ENCODE peak calls at places on chromosome 2, in seven cellular contexts. One of them, this sample, is unnamed.

GRCh38 chr2:84906900-84907714 is 1.7 kb downstream of the TMSB10 start:
- DNase-seq in HepG2: peak
- DNase-seq in fibroblast of lung: peak
- DNase-seq in HCT116: peak
- DNase-seq in OCI-LY7: peak
- DNase-seq in MM.1S: no peak
- DNase-seq in H9: peak
- DNase-seq in this sample: peak

GRCh38 chr2:47379384-47379783 is 23.6 kb upstream of the MSH2 start:
- DNase-seq in MM.1S: no peak
- DNase-seq in H9: no peak
- DNase-seq in OCI-LY7: no peak
- DNase-seq in HCT116: no peak
- DNase-seq in HepG2: no peak
- DNase-seq in fibroblast of lung: no peak
- DNase-seq in this sample: no peak

GRCh38 chr2:156191547-156191946 is 141.0 kb downstream of the NR4A2 start:
- DNase-seq in fibroblast of lung: peak
- DNase-seq in MM.1S: no peak
- DNase-seq in HCT116: no peak
- DNase-seq in HepG2: no peak
- DNase-seq in H9: no peak
- DNase-seq in OCI-LY7: no peak
- DNase-seq in this sample: no peak

GRCh38 chr2:217902281-217903141 is 100.3 kb downstream of the TNS1 start:
- DNase-seq in fibroblast of lung: peak
- DNase-seq in MM.1S: no peak
- DNase-seq in HepG2: peak
- DNase-seq in OCI-LY7: no peak
- DNase-seq in H9: no peak
- DNase-seq in HCT116: no peak
- DNase-seq in this sample: peak

GRCh38 chr2:240329116-240329665 is 106.3 kb upstream of the GPC1 start:
- DNase-seq in MM.1S: no peak
- DNase-seq in OCI-LY7: no peak
- DNase-seq in HCT116: no peak
- DNase-seq in HepG2: no peak
- DNase-seq in H9: no peak
- DNase-seq in fibroblast of lung: no peak
- DNase-seq in this sample: no peak

GRCh38 chr2:29012211-29012681 is 31.1 kb downstream of the TOGARAM2 start:
- DNase-seq in HepG2: no peak
- DNase-seq in MM.1S: no peak
- DNase-seq in OCI-LY7: peak
- DNase-seq in H9: no peak
- DNase-seq in HCT116: no peak
- DNase-seq in fibroblast of lung: no peak
- DNase-seq in this sample: no peak

GRCh38 chr2:160570386-160570785 is 76.8 kb upstream of the RBMS1 start:
- DNase-seq in MM.1S: no peak
- DNase-seq in fibroblast of lung: no peak
- DNase-seq in H9: no peak
- DNase-seq in HCT116: no peak
- DNase-seq in HepG2: no peak
- DNase-seq in OCI-LY7: no peak
- DNase-seq in this sample: no peak

GRCh38 chr2:119548516-119549120 is 4.4 kb downstream of the CFAP221 start:
- DNase-seq in fibroblast of lung: no peak
- DNase-seq in HCT116: no peak
- DNase-seq in MM.1S: no peak
- DNase-seq in H9: no peak
- DNase-seq in OCI-LY7: no peak
- DNase-seq in HepG2: no peak
- DNase-seq in this sample: no peak

GRCh38 chr2:189179607-189179979 is at the start of gene COL5A2:
- DNase-seq in fibroblast of lung: peak
- DNase-seq in MM.1S: no peak
- DNase-seq in OCI-LY7: no peak
- DNase-seq in HepG2: no peak
- DNase-seq in HCT116: no peak
- DNase-seq in H9: peak
- DNase-seq in this sample: peak

GRCh38 chr2:138931284-138932256 is 151.4 kb upstream of the NXPH2 start:
- DNase-seq in HepG2: no peak
- DNase-seq in H9: no peak
- DNase-seq in HCT116: no peak
- DNase-seq in OCI-LY7: no peak
- DNase-seq in fibroblast of lung: no peak
- DNase-seq in MM.1S: no peak
- DNase-seq in this sample: no peak

GRCh38 chr2:110881908-110882307 is 149.5 kb downstream of the ACOXL start:
- DNase-seq in H9: no peak
- DNase-seq in HCT116: no peak
- DNase-seq in HepG2: no peak
- DNase-seq in fibroblast of lung: no peak
- DNase-seq in MM.1S: peak
- DNase-seq in OCI-LY7: no peak
- DNase-seq in this sample: no peak

GRCh38 chr2:226971770-226972169 is 135.9 kb downstream of the RHBDD1 start:
- DNase-seq in HCT116: no peak
- DNase-seq in HepG2: no peak
- DNase-seq in H9: no peak
- DNase-seq in OCI-LY7: peak
- DNase-seq in MM.1S: peak
- DNase-seq in fibroblast of lung: no peak
- DNase-seq in this sample: no peak

GRCh38 chr2:14340703-14341102 is 291.8 kb upstream of the LRATD1 start:
- DNase-seq in H9: no peak
- DNase-seq in OCI-LY7: no peak
- DNase-seq in HepG2: no peak
- DNase-seq in fibroblast of lung: no peak
- DNase-seq in HCT116: no peak
- DNase-seq in MM.1S: no peak
- DNase-seq in this sample: no peak

GRCh38 chr2:96773922-96774321 is 13.2 kb downstream of the CNNM4 start:
- DNase-seq in H9: peak
- DNase-seq in MM.1S: peak
- DNase-seq in OCI-LY7: peak
- DNase-seq in HCT116: no peak
- DNase-seq in HepG2: no peak
- DNase-seq in fibroblast of lung: no peak
- DNase-seq in this sample: no peak

DNA sequence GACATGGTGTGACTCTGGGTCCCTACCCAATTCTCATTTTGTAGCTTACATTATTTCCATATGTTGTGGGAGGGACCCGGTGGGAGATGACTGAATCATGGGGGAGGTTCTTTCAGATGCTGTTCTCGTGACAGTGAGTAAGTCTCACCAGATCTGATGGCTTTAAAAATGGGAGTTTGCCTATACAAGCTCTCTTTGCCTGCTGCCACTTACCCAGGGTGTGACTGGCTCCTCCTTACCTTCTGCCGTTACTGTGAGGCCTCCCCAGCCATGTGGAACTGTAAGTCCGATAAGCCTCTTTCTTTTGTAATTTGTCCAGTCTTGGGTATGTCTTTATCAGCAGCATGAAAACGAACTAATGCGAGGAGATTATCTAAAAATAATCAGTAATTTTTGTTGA is 1683.2 kb upstream of the SLC39A10 start:
- DNase-seq in OCI-LY7: no peak
- DNase-seq in HCT116: no peak
- DNase-seq in HepG2: no peak
- DNase-seq in fibroblast of lung: no peak
- DNase-seq in MM.1S: no peak
- DNase-seq in H9: no peak
- DNase-seq in this sample: no peak
- H2AFZ ChIP-seq in OCI-LY7: no peak
- H2AFZ ChIP-seq in HCT116: no peak
- H2AFZ ChIP-seq in HepG2: no peak
- H2AFZ ChIP-seq in fibroblast of lung: no peak
- H2AFZ ChIP-seq in MM.1S: no peak
- H2AFZ ChIP-seq in H9: no peak
- H2AFZ ChIP-seq in this sample: no peak

GRCh38 chr2:72822794-72823193 is 3.0 kb downstream of the EXOC6B start:
- DNase-seq in fibroblast of lung: no peak
- DNase-seq in MM.1S: no peak
- DNase-seq in H9: no peak
- DNase-seq in HepG2: no peak
- DNase-seq in HCT116: no peak
- DNase-seq in OCI-LY7: no peak
- DNase-seq in this sample: no peak
- TF ChIP-seq CTCF in fibroblast of lung: no peak
- TF ChIP-seq CTCF in MM.1S: no peak
- TF ChIP-seq CTCF in H9: no peak
- TF ChIP-seq CTCF in HepG2: no peak
- TF ChIP-seq CTCF in HCT116: no peak
- TF ChIP-seq CTCF in OCI-LY7: no peak
- TF ChIP-seq CTCF in this sample: no peak

GRCh38 chr2:3379339-3379646 is 201 bp upstream of the TRAPPC12 start:
- DNase-seq in H9: no peak
- DNase-seq in HepG2: no peak
- DNase-seq in OCI-LY7: no peak
- DNase-seq in MM.1S: no peak
- DNase-seq in HCT116: no peak
- DNase-seq in fibroblast of lung: no peak
- DNase-seq in this sample: no peak
- H2AFZ ChIP-seq in H9: no peak
- H2AFZ ChIP-seq in HepG2: no peak
- H2AFZ ChIP-seq in OCI-LY7: peak
- H2AFZ ChIP-seq in MM.1S: peak
- H2AFZ ChIP-seq in HCT116: no peak
- H2AFZ ChIP-seq in fibroblast of lung: peak
- H2AFZ ChIP-seq in this sample: peak

GRCh38 chr2:133886735-133887675 is 318.7 kb upstream of the NCKAP5 start:
- DNase-seq in HCT116: peak
- DNase-seq in MM.1S: peak
- DNase-seq in OCI-LY7: peak
- DNase-seq in fibroblast of lung: peak
- DNase-seq in HepG2: peak
- DNase-seq in H9: peak
- DNase-seq in this sample: peak
- TF ChIP-seq CTCF in HCT116: peak
- TF ChIP-seq CTCF in MM.1S: peak
- TF ChIP-seq CTCF in OCI-LY7: peak
- TF ChIP-seq CTCF in fibroblast of lung: peak
- TF ChIP-seq CTCF in HepG2: peak
- TF ChIP-seq CTCF in H9: peak
- TF ChIP-seq CTCF in this sample: peak

DNA sequence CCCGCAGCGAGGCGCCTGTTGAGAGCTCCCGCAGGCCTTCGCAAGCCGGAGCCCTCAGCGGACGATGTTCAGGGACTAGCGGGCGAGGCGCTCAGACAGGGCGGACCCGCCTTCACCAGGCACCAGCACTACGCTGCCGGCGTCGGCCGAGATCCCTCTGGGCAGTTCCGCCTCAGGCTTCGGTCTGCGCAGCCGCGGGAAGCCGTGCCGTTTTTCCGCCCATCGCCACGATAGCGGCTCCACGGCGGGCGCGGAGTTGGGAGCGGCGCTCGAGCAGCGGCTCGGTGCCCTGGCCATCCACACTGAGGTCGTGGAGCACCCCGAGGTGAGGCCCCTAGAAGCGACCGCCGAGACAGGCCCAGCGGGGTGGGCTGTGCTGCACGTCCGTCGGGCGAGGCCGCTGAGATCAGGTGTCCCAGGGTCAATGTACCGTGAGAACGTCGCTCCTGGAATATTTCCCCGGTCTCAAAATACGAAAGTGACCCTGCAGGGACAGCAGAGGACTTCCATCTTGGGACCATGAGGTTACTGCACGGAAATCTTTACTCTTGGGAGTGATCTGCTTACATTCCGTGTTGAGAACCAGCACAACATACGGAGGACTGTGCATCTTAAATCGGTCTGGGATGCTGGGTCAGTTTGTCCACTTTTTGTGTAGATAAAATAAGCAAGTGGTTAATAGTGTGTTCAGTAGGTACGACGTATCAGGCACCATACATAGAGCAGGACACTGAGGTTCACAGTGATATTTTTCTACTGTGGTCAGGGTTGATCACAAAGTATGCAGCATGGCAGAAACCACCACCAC is 13.3 kb upstream of the MTIF2 start:
- DNase-seq in MM.1S: peak
- DNase-seq in H9: peak
- DNase-seq in HCT116: peak
- DNase-seq in OCI-LY7: peak
- DNase-seq in fibroblast of lung: peak
- DNase-seq in HepG2: peak
- DNase-seq in this sample: peak
- H2AFZ ChIP-seq in MM.1S: peak
- H2AFZ ChIP-seq in H9: no peak
- H2AFZ ChIP-seq in HCT116: no peak
- H2AFZ ChIP-seq in OCI-LY7: peak
- H2AFZ ChIP-seq in fibroblast of lung: peak
- H2AFZ ChIP-seq in HepG2: peak
- H2AFZ ChIP-seq in this sample: peak

DNA sequence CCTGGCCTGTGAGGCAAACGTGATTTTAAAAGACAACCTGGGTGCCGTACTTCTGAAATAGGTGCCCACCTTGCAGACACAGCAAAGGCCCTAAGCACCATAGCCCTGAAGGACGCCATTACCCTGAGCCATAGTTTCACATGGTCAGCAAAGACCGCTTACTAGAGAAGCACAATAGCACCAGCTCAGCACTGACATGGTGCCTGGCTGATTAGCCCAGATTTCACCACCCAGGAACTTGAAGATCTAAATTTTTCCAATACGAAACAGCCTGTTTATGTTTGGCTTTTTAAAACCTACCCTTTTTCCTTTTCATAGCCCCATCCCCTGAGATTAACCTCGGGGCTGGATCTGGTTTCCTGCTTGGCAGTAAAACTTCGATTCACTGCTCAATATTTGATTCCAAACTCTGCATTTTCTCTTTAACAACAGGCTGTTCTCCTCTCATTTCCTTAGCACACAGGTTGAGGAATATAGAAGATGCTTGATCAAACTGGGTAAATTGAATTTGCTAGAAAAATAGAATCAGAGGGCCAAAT is 158.5 kb upstream of the PID1 start:
- DNase-seq in HepG2: no peak
- DNase-seq in HCT116: no peak
- DNase-seq in OCI-LY7: no peak
- DNase-seq in H9: no peak
- DNase-seq in MM.1S: no peak
- DNase-seq in fibroblast of lung: no peak
- DNase-seq in this sample: no peak
- TF ChIP-seq CTCF in HepG2: no peak
- TF ChIP-seq CTCF in HCT116: no peak
- TF ChIP-seq CTCF in OCI-LY7: no peak
- TF ChIP-seq CTCF in H9: no peak
- TF ChIP-seq CTCF in MM.1S: no peak
- TF ChIP-seq CTCF in fibroblast of lung: no peak
- TF ChIP-seq CTCF in this sample: no peak

GRCh38 chr2:60552096-60552850 is 1.2 kb downstream of the BCL11A start:
- DNase-seq in MM.1S: peak
- DNase-seq in HCT116: no peak
- DNase-seq in HepG2: no peak
- DNase-seq in H9: peak
- DNase-seq in fibroblast of lung: peak
- DNase-seq in OCI-LY7: peak
- DNase-seq in this sample: peak
- H2AFZ ChIP-seq in MM.1S: peak
- H2AFZ ChIP-seq in HCT116: peak
- H2AFZ ChIP-seq in HepG2: no peak
- H2AFZ ChIP-seq in H9: no peak
- H2AFZ ChIP-seq in fibroblast of lung: no peak
- H2AFZ ChIP-seq in OCI-LY7: peak
- H2AFZ ChIP-seq in this sample: peak

This sample was measured in hepatocyte.